ENCODE peak calls at places on chromosomes 1 and 21, in seven cellular contexts. R is RWPE1; C is CD8-positive, alpha-beta T cell; P is CD4-positive, alpha-beta T cell; Z is transverse colon; T is substantia nigra; I is endodermal cell. E is an unnamed sample.

GRCh38 chr1:16418823-16419425 is 18.3 kb downstream of the SPATA21 start:
- DNase-seq in R (no peak), C (no peak), P (no peak), Z (no peak), T (no peak), I (no peak), E (no peak)

GRCh38 chr1:103084176-103084575 is 24.1 kb downstream of the COL11A1 start:
- DNase-seq in R (no peak), C (no peak), P (no peak), Z (no peak), T (no peak), I (no peak), E (no peak)

GRCh38 chr1:14254184-14254583 is 344.3 kb upstream of the KAZN start:
- DNase-seq in R (no peak), C (no peak), P (no peak), Z (no peak), T (no peak), I (no peak), E (no peak)

GRCh38 chr21:38433516-38433915 is 64.8 kb downstream of the ERG start:
- DNase-seq in R (no peak), C (no peak), P (no peak), Z (no peak), T (no peak), I (no peak), E (no peak)

GRCh38 chr1:100482748-100483147 is 55.2 kb upstream of the GPR88 start:
- DNase-seq in R (no peak), C (no peak), P (no peak), Z (no peak), T (no peak), I (no peak), E (no peak)

GRCh38 chr1:85581138-85581801 is 709 bp downstream of the CCN1 start:
- DNase-seq in R (peak; percentile 50), C (no peak), P (no peak), Z (peak; percentile 80), T (peak; percentile 12), I (peak; percentile 88), E (peak; percentile 52)

GRCh38 chr21:29349702-29350101 is 51.0 kb downstream of the BACH1 start:
- DNase-seq in R (no peak), C (no peak), P (no peak), Z (no peak), T (no peak), I (no peak), E (no peak)

GRCh38 chr1:53934170-53934765 is 11.2 kb downstream of the IFT25 start:
- DNase-seq in R (no peak), C (no peak), P (no peak), Z (no peak), T (no peak), I (no peak), E (no peak)

GRCh38 chr1:28246427-28246832 is 10.5 kb downstream of the ATP5IF1 start:
- DNase-seq in R (no peak), C (no peak), P (peak; percentile 47), Z (peak; percentile 38), T (no peak), I (no peak), E (no peak)

GRCh38 chr21:45877160-45877438 is 104.5 kb upstream of the COL6A1 start:
- DNase-seq in R (no peak), C (no peak), P (no peak), Z (no peak), T (no peak), I (no peak), E (no peak)

GRCh38 chr21:45876381-45877159 is 105.0 kb upstream of the COL6A1 start:
- DNase-seq in R (no peak), C (no peak), P (no peak), Z (no peak), T (no peak), I (no peak), E (no peak)

GRCh38 chr21:45874716-45875415 is 106.7 kb upstream of the COL6A1 start:
- DNase-seq in R (peak; percentile 94), C (no peak), P (no peak), Z (peak; percentile 57), T (no peak), I (no peak), E (peak; percentile 95)

GRCh38 chr21:45875416-45875760 is 106.2 kb upstream of the COL6A1 start:
- DNase-seq in R (no peak), C (no peak), P (no peak), Z (no peak), T (no peak), I (no peak), E (no peak)

GRCh38 chr21:45875881-45876280 is 105.7 kb upstream of the COL6A1 start:
- DNase-seq in R (no peak), C (no peak), P (no peak), Z (no peak), T (no peak), I (no peak), E (no peak)
- H3K27ac ChIP-seq in R (peak overlapping the region; percentile 92), C (no peak overlapping the region), P (no peak overlapping the region), Z (peak overlapping the region; percentile 5), T (no peak overlapping the region), I (peak overlapping the region; percentile 7), E (peak overlapping the region; percentile 98)

GRCh38 chr1:56573311-56573710 is 6.1 kb downstream of the PLPP3 start:
- DNase-seq in R (no peak), C (no peak), P (no peak), Z (no peak), T (no peak), I (no peak), E (no peak)
- H3K27ac ChIP-seq in R (no peak overlapping the region), C (no peak overlapping the region), P (no peak overlapping the region), Z (no peak overlapping the region), T (no peak overlapping the region), I (no peak overlapping the region), E (no peak overlapping the region)

GRCh38 chr1:73736125-73736524 is 461.9 kb downstream of the LRRIQ3 start:
- DNase-seq in R (no peak), C (no peak), P (no peak), Z (no peak), T (no peak), I (no peak), E (no peak)
- H3K27ac ChIP-seq in R (no peak overlapping the region), C (no peak overlapping the region), P (no peak overlapping the region), Z (no peak overlapping the region), T (no peak overlapping the region), I (no peak overlapping the region), E (no peak overlapping the region)

GRCh38 chr1:20110679-20111078 is 8.7 kb downstream of the PLA2G2D start:
- DNase-seq in R (peak; percentile 63), C (no peak), P (no peak), Z (no peak), T (no peak), I (no peak), E (peak; percentile 10)
- H3K27ac ChIP-seq in R (no peak overlapping the region), C (no peak overlapping the region), P (no peak overlapping the region), Z (no peak overlapping the region), T (no peak overlapping the region), I (no peak overlapping the region), E (no peak overlapping the region)

DNA sequence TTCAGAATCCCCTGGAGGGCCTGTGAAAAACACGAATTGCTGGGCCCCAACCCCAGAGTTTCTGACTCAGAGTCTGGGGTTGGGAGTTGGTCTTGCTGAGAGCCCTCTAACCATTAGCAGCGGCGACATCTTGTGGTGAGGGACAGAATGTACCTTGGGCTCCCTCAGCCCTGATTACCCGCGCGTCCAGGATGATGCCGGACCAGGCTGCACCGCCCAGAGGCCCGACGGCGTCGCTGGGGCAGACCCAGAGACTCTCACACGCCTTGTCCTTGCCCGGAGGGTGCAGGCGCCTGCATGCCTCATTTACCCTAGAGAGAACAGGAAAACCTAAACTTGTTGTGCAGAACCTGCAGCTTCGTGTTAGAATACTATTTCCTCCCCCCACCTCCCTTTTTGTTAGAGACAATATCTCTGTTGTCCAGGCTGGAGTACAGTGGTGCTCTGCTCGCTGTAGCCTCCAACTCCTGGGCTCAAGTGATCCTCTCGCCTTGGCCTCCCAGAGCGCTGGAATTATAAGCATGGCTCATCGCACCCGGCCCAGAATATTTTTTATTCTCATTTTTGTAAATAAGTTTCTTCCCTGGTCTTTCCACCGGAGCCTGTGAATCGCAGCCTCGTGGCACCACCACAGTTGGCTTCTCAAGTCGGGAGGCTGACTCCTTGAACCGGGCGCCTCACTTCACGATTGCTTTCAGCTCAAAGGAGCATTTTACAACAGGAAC is 22.2 kb upstream of the RD3 start:
- DNase-seq in R (peak; percentile 93), C (peak; percentile 79), P (peak; percentile 54), Z (peak; percentile 89), T (peak; percentile 52), I (peak; percentile 97), E (peak; percentile 62)
- H3K27ac ChIP-seq in R (peak overlapping the region; percentile 82), C (no peak overlapping the region), P (no peak overlapping the region), Z (peak overlapping the region; percentile 88), T (no peak overlapping the region), I (no peak overlapping the region), E (no peak overlapping the region)

DNA sequence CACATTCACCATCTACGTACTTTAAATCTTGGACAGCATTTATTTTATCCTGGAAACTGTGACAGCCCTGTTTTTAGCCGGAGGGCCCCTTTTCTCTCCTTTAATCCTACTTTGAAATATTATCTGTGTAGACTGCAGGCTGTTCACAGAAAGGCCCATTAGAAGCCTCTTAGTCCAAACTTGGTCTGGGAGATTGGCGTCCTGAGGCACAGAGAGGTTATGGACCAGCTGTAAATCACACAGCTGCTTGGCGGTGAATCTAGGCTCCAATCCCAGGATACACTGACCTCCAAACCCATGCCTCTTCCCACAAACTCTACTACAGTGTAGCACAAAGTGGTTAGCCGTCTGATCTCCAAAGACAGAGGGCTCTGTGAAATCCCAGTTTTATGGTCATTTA is 4.3 kb downstream of the KANK4 start:
- DNase-seq in R (no peak), C (no peak), P (no peak), Z (no peak), T (no peak), I (no peak), E (no peak)
- H3K27ac ChIP-seq in R (no peak overlapping the region), C (no peak overlapping the region), P (no peak overlapping the region), Z (no peak overlapping the region), T (no peak overlapping the region), I (no peak overlapping the region), E (no peak overlapping the region)

DNA sequence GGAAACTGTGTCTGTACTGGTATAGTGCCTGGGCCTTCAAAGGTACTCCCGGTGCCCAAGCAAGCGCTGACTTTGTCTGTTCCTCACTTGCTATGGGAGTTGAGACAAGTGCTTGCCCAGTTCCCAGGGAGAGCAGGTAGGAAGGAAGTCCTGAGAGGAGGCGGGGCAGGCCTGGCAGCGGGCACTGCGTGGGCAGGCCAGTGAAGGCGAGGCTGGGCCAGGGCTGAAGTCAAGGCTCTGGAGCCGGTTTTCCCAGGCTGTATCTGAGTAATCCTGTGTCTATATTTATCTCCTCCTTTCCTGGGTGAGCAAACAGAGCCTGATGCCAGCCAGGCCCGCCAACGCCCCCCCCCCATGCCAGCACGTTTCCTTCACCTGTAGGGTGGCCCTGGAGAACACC is 15.9 kb upstream of the EDN2 start:
- DNase-seq in R (peak; percentile 96), C (no peak), P (no peak), Z (peak; percentile 86), T (no peak), I (peak; percentile 53), E (no peak)
- H3K27ac ChIP-seq in R (peak overlapping the region; percentile 93), C (no peak overlapping the region), P (no peak overlapping the region), Z (peak overlapping the region; percentile 85), T (no peak overlapping the region), I (no peak overlapping the region), E (no peak overlapping the region)

GRCh38 chr21:36134820-36135390 is at the start of gene CBR3:
- DNase-seq in R (peak; percentile 62), C (peak; percentile 62), P (peak; percentile 29), Z (peak; percentile 55), T (no peak), I (peak; percentile 55), E (no peak)
- H3K27ac ChIP-seq in R (peak within 1 kb of the TSS; percentile 98), C (peak within 1 kb of the TSS; percentile 38), P (peak within 1 kb of the TSS; percentile 41), Z (peak within 1 kb of the TSS; percentile 87), T (peak within 1 kb of the TSS; percentile 67), I (no peak within 1 kb of the TSS), E (peak within 1 kb of the TSS; percentile 84)

E was measured in AG04450.